ENCODE peak calls at places on chromosome 5, in four cellular contexts. N is GM12878, Y is K562, Q is HepG2. O is an unnamed sample.

GRCh38 chr5:17219431-17219830 is 2.0 kb downstream of the BASP1 start:
- DNase-seq in N (no peak), Y (no peak), Q (no peak), O (no peak)

GRCh38 chr5:9467199-9468069 is 78.4 kb downstream of the SEMA5A start:
- DNase-seq in Q (no peak), N (no peak), Y (no peak), O (no peak)

GRCh38 chr5:176843673-176844072 is 33.3 kb downstream of the UNC5A start:
- DNase-seq in Q (no peak), Y (no peak), N (no peak), O (no peak)

GRCh38 chr5:137730331-137730730 is 5.6 kb downstream of the KLHL3 start:
- DNase-seq in Y (no peak), Q (no peak), N (no peak), O (no peak)

GRCh38 chr5:123450641-123451421 is 27.6 kb upstream of the CEP120 start:
- DNase-seq in Y (no peak), N (no peak), Q (no peak), O (no peak)

GRCh38 chr5:56481998-56482698 is 249.0 kb upstream of the ANKRD55 start:
- DNase-seq in Q (no peak), N (no peak), Y (no peak), O (no peak)

GRCh38 chr5:76831108-76831447 is 12.2 kb downstream of the F2RL1 start:
- DNase-seq in N (peak), Q (no peak), Y (no peak), O (no peak)

GRCh38 chr5:54547711-54548250 is 30.2 kb downstream of the SNX18 start:
- DNase-seq in N (no peak), Q (peak), Y (no peak), O (no peak)

GRCh38 chr5:178642351-178642909 is 15.6 kb upstream of the CLK4 start:
- DNase-seq in N (no peak), Q (no peak), Y (no peak), O (no peak)

GRCh38 chr5:95610546-95610945 is 9.3 kb upstream of the GPR150 start:
- DNase-seq in Y (no peak), N (no peak), Q (no peak), O (no peak)

GRCh38 chr5:76610196-76610595 is 13.0 kb downstream of the F2RL2 start:
- DNase-seq in N (no peak), Q (no peak), Y (no peak), O (no peak)

GRCh38 chr5:93909356-93909755 is 168.0 kb upstream of the POU5F2 start:
- DNase-seq in Q (no peak), N (no peak), Y (no peak), O (no peak)

GRCh38 chr5:106964102-106964501 is 706.6 kb downstream of the EFNA5 start:
- DNase-seq in Y (no peak), N (no peak), Q (no peak), O (no peak)

GRCh38 chr5:95701074-95701473 is 18.3 kb upstream of the SPATA9 start:
- DNase-seq in Q (no peak), N (no peak), Y (no peak), O (no peak)

GRCh38 chr5:152271420-152271819 is 133.7 kb downstream of the NMUR2 start:
- DNase-seq in N (peak), Q (peak), Y (no peak), O (no peak)

GRCh38 chr5:136046231-136046630 is 17.4 kb downstream of the TGFBI start:
- DNase-seq in N (no peak), Q (no peak), Y (no peak), O (no peak)

GRCh38 chr5:64923151-64923685 is 154.5 kb downstream of the CWC27 start:
- DNase-seq in Y (no peak), Q (no peak), N (no peak), O (no peak)

GRCh38 chr5:97181856-97182545 is 1.0 kb downstream of the RIOK2 start:
- DNase-seq in Q (no peak), Y (peak), N (no peak), O (no peak)

GRCh38 chr5:66869347-66869746 is 273.2 kb downstream of the MAST4 start:
- DNase-seq in N (no peak), Q (no peak), Y (no peak), O (no peak)

GRCh38 chr5:56457887-56458451 is 224.8 kb upstream of the ANKRD55 start:
- DNase-seq in Y (peak), Q (no peak), N (no peak), O (no peak)

GRCh38 chr5:74017786-74018211 is 391.8 kb downstream of the ARHGEF28 start:
- DNase-seq in Y (no peak), Q (no peak), N (no peak), O (no peak)

GRCh38 chr5:42423285-42424152 is at the start of gene GHR:
- DNase-seq in Q (peak), N (no peak), Y (peak), O (peak)

GRCh38 chr5:80967500-80968181 is 7.5 kb downstream of the RASGRF2 start:
- DNase-seq in Y (no peak), Q (peak), N (no peak), O (no peak)

GRCh38 chr5:85375525-85375924 is 990.8 kb upstream of the EDIL3 start:
- DNase-seq in Q (no peak), Y (no peak), N (no peak), O (no peak)

GRCh38 chr5:144697847-144698262 is 527.2 kb downstream of the KCTD16 start:
- DNase-seq in N (no peak), Q (no peak), Y (no peak), O (no peak)

DNA sequence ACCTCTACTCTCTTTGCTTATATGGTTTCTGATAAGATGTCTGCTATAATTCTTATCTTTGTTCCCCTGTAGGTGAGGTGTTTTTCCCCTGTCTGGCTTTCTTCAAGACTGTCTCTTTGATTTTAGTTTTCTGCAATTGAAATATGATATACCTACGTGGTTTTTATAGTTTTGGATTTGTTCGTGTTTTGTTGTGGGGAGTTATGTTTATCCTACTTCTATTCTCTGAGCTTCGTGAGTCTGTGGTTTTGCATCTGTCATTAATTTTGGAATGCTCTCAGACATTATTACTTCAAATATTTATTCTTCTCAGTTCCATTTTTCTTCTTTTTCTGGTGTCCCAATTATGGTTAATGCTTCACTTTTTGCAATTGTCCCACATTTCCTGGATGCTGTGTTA is 521.3 kb downstream of the KCTD16 start:
- DNase-seq in Q (no peak), Y (no peak), N (no peak), O (no peak)
- TF ChIP-seq KDM1A in Q (no peak), Y (no peak), N (no peak), O (no peak)

DNA sequence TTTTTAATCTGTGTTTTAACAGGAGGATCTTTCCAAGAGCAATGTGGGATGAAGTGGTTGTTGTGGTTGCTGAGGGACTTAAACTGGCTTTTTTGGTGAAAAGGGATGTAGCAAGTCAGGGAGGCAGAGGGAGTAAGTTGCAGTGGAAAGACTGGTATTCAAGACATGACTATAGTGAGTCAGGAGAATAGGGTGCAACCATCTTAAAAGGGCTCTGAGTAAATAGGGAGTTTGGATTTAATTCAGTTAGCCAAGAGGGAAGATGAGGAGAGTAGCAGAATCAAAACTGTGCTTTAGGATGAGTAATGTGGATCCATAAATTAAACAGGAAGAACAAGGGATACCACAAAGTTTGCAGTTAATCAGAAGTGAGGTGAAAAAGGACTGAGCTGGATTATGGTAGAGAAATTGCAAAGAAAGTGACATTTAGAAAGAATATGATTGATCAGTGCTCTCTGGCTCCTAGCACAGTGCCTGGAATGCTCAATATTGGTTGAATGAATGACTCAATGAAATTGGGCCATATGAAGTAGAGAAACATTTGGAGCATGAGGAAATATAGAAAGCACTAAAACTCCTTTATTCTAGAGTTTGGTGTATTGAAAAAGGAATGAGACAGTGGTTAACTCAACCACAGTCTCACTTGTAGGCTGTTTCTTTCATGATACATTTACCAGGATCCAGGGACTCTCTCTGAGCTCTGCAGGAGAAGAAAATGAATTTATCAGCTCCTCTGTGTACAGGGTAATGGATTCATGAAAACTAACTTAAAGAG is 5.1 kb downstream of the POLR3G start:
- DNase-seq in Y (no peak), N (no peak), Q (no peak), O (no peak)
- TF ChIP-seq YY1 in Y (no peak), N (no peak), Q (no peak), O (no peak)

GRCh38 chr5:59066367-59067163 is 483.7 kb downstream of the RAB3C start:
- DNase-seq in N (no peak), Y (no peak), Q (no peak), O (no peak)

GRCh38 chr5:59067976-59068651 is 485.2 kb downstream of the RAB3C start:
- DNase-seq in Q (no peak), N (no peak), Y (no peak), O (no peak)

GRCh38 chr5:59069438-59070079 is 486.7 kb downstream of the RAB3C start:
- DNase-seq in Y (no peak), Q (peak), N (no peak), O (no peak)

GRCh38 chr5:59071755-59072549 is 489.1 kb downstream of the RAB3C start:
- DNase-seq in Q (peak), N (no peak), Y (no peak), O (no peak)
- TF ChIP-seq KDM1A in Q (no peak), N (no peak), Y (no peak), O (no peak)

GRCh38 chr5:134146651-134147544 is 29.9 kb downstream of the SKP1 start:
- DNase-seq in Y (no peak), Q (no peak), N (no peak), O (no peak)
- TF ChIP-seq YY1 in Y (no peak), Q (no peak), N (no peak), O (no peak)

GRCh38 chr5:153516503-153516902 is 26.0 kb downstream of the GRIA1 start:
- DNase-seq in N (no peak), Y (no peak), Q (no peak), O (no peak)
- TF ChIP-seq KDM1A in N (no peak), Y (no peak), Q (no peak), O (no peak)

O was measured in H1.